ENCODE peak calls at places on chromosome 17, in eight cellular contexts. D is left colon; R is activated naive CD8-positive, alpha-beta T cell treated with anti-CD3 and anti-CD28 coated beads, Interleukin-2, amount 50 U/mL, for 24 hours; C is germinal center; S is HFFc6; J is skeletal muscle cell; V is OCI-M1; E is endothelial cell. U is an unnamed sample.
A peak's percentile ranks its signal among the peaks of the same experiment; 100 is the strongest.

GRCh38 chr17:59074494-59074893 is 32.2 kb downstream of the TRIM37 start:
- DNase-seq in R (no peak), E (no peak), D (no peak), J (no peak), V (no peak), S (peak; percentile 38), C (no peak), U (no peak)

GRCh38 chr17:17077861-17078732 is 35.8 kb downstream of the MPRIP start:
- DNase-seq in C (no peak), D (peak; percentile 71), E (no peak), S (no peak), V (no peak), J (no peak), R (no peak), U (no peak)

GRCh38 chr17:77854083-77854758 is 104.3 kb upstream of the TNRC6C start:
- DNase-seq in E (no peak), C (no peak), J (no peak), V (no peak), R (no peak), S (no peak), D (no peak), U (no peak)

GRCh38 chr17:82007495-82008257 is 15.0 kb downstream of the CENPX start:
- DNase-seq in S (no peak), V (no peak), R (no peak), C (no peak), J (no peak), D (no peak), E (no peak), U (no peak)

GRCh38 chr17:81076097-81076754 is 41.3 kb downstream of the BAIAP2 start:
- DNase-seq in D (no peak), E (no peak), V (no peak), C (no peak), R (no peak), S (no peak), J (no peak), U (no peak)

GRCh38 chr17:62091804-62092203 is 26.7 kb upstream of the MED13 start:
- DNase-seq in E (no peak), D (no peak), J (no peak), S (no peak), R (no peak), C (no peak), V (no peak), U (no peak)

GRCh38 chr17:68385490-68386215 is 71.6 kb downstream of the WIPI1 start:
- DNase-seq in R (no peak), J (no peak), D (no peak), V (no peak), C (no peak), S (no peak), E (no peak), U (no peak)

GRCh38 chr17:9473716-9474115 is 101.9 kb downstream of the STX8 start:
- DNase-seq in D (no peak), E (no peak), J (no peak), V (no peak), S (peak; percentile 22), R (no peak), C (no peak), U (no peak)

GRCh38 chr17:6639014-6639650 is 1.4 kb downstream of the KIAA0753 start:
- DNase-seq in R (no peak), V (no peak), S (no peak), E (no peak), C (no peak), J (no peak), D (no peak), U (no peak)

GRCh38 chr17:68399638-68400403 is 57.5 kb downstream of the WIPI1 start:
- DNase-seq in E (no peak), C (no peak), R (peak; percentile 58), J (peak; percentile 32), S (peak; percentile 16), D (no peak), V (no peak), U (no peak)

GRCh38 chr17:17613708-17614114 is 22.2 kb upstream of the PEMT start:
- DNase-seq in D (peak; percentile 52), V (peak; percentile 73), J (no peak), C (peak; percentile 52), R (peak; percentile 47), S (peak; percentile 76), E (peak; percentile 59), U (no peak)

GRCh38 chr17:63423251-63423950 is 22.7 kb downstream of the CYB561 start:
- DNase-seq in V (no peak), R (no peak), S (no peak), C (no peak), E (no peak), J (no peak), D (no peak), U (no peak)

GRCh38 chr17:13735861-13736260 is 134.1 kb upstream of the HS3ST3A1 start:
- DNase-seq in J (no peak), E (no peak), R (no peak), S (peak; percentile 33), V (no peak), D (no peak), C (no peak), U (no peak)

GRCh38 chr17:37816951-37817350 is 72.1 kb upstream of the HNF1B start:
- DNase-seq in V (no peak), C (no peak), J (no peak), E (no peak), S (no peak), R (no peak), D (no peak), U (no peak)

GRCh38 chr17:4463818-4464501 is 30.2 kb downstream of the SPNS3 start:
- DNase-seq in V (no peak), R (no peak), S (no peak), E (no peak), C (no peak), J (no peak), D (no peak), U (no peak)

GRCh38 chr17:49747632-49748031 is 16.3 kb downstream of the FAM117A start:
- DNase-seq in E (no peak), C (no peak), S (no peak), R (no peak), J (no peak), D (no peak), V (no peak), U (no peak)

GRCh38 chr17:4728124-4728523 is 3.1 kb upstream of the MED11 start:
- DNase-seq in R (peak; percentile 29), V (peak; percentile 40), C (no peak), J (no peak), D (no peak), E (no peak), S (no peak), U (no peak)

GRCh38 chr17:28370035-28370743 is at the start of gene VTN:
- DNase-seq in V (peak; percentile 97), D (no peak), S (no peak), R (no peak), J (no peak), C (no peak), E (no peak), U (no peak)

GRCh38 chr17:36611345-36612072 is 10.1 kb downstream of the MRM1 start:
- DNase-seq in J (peak; percentile 60), C (no peak), D (no peak), V (peak; percentile 74), R (no peak), E (no peak), S (peak; percentile 78), U (no peak)

GRCh38 chr17:32015245-32016013 is 8.2 kb downstream of the LRRC37B start:
- DNase-seq in C (no peak), V (no peak), J (no peak), R (no peak), D (no peak), S (no peak), E (no peak), U (no peak)

GRCh38 chr17:79340286-79340685 is 265.7 kb downstream of the ENGASE start:
- DNase-seq in J (no peak), V (no peak), S (no peak), E (no peak), C (peak; percentile 74), R (no peak), D (peak; percentile 14), U (no peak)

GRCh38 chr17:8412089-8412488 is 14.5 kb upstream of the RNF222 start:
- DNase-seq in S (no peak), V (peak; percentile 90), D (no peak), J (no peak), C (no peak), E (no peak), R (no peak), U (no peak)

GRCh38 chr17:17684901-17685774 is 3.9 kb downstream of the RAI1 start:
- DNase-seq in V (no peak), S (no peak), D (no peak), E (no peak), R (no peak), C (no peak), J (no peak), U (no peak)

GRCh38 chr17:4258867-4259266 is 4.9 kb downstream of the ANKFY1 start:
- DNase-seq in R (no peak), E (no peak), D (no peak), J (no peak), V (no peak), S (no peak), C (no peak), U (no peak)

GRCh38 chr17:17724307-17724921 is 43.2 kb downstream of the RAI1 start:
- DNase-seq in V (no peak), J (no peak), E (peak; percentile 76), R (peak; percentile 44), D (no peak), S (no peak), C (peak; percentile 63), U (no peak)

GRCh38 chr17:56733833-56734232 is 99.9 kb downstream of the C17orf67 start:
- DNase-seq in D (no peak), S (no peak), R (no peak), E (no peak), J (no peak), C (no peak), V (no peak), U (no peak)

GRCh38 chr17:2815781-2816185 is 19.5 kb downstream of the RAP1GAP2 start:
- DNase-seq in S (no peak), D (no peak), J (no peak), V (no peak), R (no peak), C (no peak), E (no peak), U (no peak)

GRCh38 chr17:49583226-49583625 is 7.6 kb downstream of the NXPH3 start:
- DNase-seq in E (no peak), S (no peak), C (no peak), D (no peak), R (no peak), V (no peak), J (no peak), U (no peak)

GRCh38 chr17:66414528-66415175 is 112.2 kb downstream of the PRKCA start:
- DNase-seq in E (no peak), J (no peak), V (no peak), S (no peak), R (no peak), C (no peak), D (no peak), U (no peak)

GRCh38 chr17:71068351-71068750 is 899.0 kb downstream of the KCNJ2 start:
- DNase-seq in S (no peak), J (peak; percentile 8), E (no peak), R (no peak), D (no peak), C (no peak), V (no peak), U (no peak)